ENCODE peak calls at places on chromosomes 11 and 22, in five cellular contexts. A is hypothalamus; Q is D341Med; B is activated CD4-positive, CD25-positive, alpha-beta regulatory T cell; X is sciatic nerve. C is an unnamed sample.
A peak's percentile ranks its signal among the peaks of the same experiment; 100 is the strongest.

GRCh38 chr11:103257360-103257759 is 148.1 kb downstream of the DYNC2H1 start:
- DNase-seq in A (no peak), Q (peak; percentile 54), B (no peak), X (no peak), C (no peak)

GRCh38 chr11:123305601-123306000 is 110.6 kb upstream of the CLMP start:
- DNase-seq in A (no peak), Q (no peak), B (no peak), X (no peak), C (no peak)

GRCh38 chr11:65431452-65432132 is 9.0 kb downstream of the NEAT1 start:
- DNase-seq in A (no peak), Q (no peak), B (no peak), X (no peak), C (no peak)

GRCh38 chr11:60130496-60130895 is 42.0 kb downstream of the MS4A2 start:
- DNase-seq in A (no peak), Q (peak; percentile 50), B (no peak), X (no peak), C (no peak)

GRCh38 chr11:131430466-131431176 is 60.2 kb downstream of the NTM start:
- DNase-seq in A (no peak), Q (no peak), B (no peak), X (no peak), C (no peak)

GRCh38 chr11:64120951-64121569 is 44.9 kb downstream of the MACROD1 start:
- DNase-seq in A (no peak), Q (peak; percentile 81), B (no peak), X (no peak), C (no peak)

GRCh38 chr11:808427-809286 is 1.1 kb upstream of the RPLP2 start:
- DNase-seq in A (no peak), Q (no peak), B (no peak), X (no peak), C (no peak)

GRCh38 chr11:289706-290620 is 1.0 kb downstream of the PGGHG start:
- DNase-seq in A (no peak), Q (peak; percentile 33), B (no peak), X (peak; percentile 57), C (no peak)

GRCh38 chr11:99383628-99384300 is 363.0 kb downstream of the CNTN5 start:
- DNase-seq in A (no peak), Q (peak; percentile 47), B (no peak), X (no peak), C (no peak)

GRCh38 chr22:31206896-31207687 is 5.0 kb upstream of the LIMK2 start:
- DNase-seq in A (no peak), Q (peak; percentile 51), B (no peak), X (no peak), C (no peak)

GRCh38 chr22:28345304-28345703 is 334.3 kb downstream of the TTC28 start:
- DNase-seq in A (no peak), Q (no peak), B (no peak), X (no peak), C (no peak)

GRCh38 chr11:1564535-1565172 is 7.4 kb downstream of the DUSP8 start:
- DNase-seq in A (no peak), Q (peak; percentile 94), B (no peak), X (peak; percentile 78), C (no peak)

GRCh38 chr22:32775957-32776356 is 25.5 kb upstream of the TIMP3 start:
- DNase-seq in A (no peak), Q (no peak), B (no peak), X (no peak), C (no peak)

GRCh38 chr22:42316988-42317387 is 46.5 kb upstream of the TCF20 start:
- DNase-seq in A (no peak), Q (no peak), B (no peak), X (no peak), C (no peak)

GRCh38 chr11:67633758-67634365 is 4.1 kb upstream of the NUDT8 start:
- DNase-seq in A (no peak), Q (peak; percentile 12), B (no peak), X (no peak), C (no peak)

GRCh38 chr11:34168642-34169051 is 63.2 kb downstream of the NAT10 start:
- DNase-seq in A (no peak), Q (no peak), B (no peak), X (no peak), C (no peak)

GRCh38 chr11:96049426-96049825 is 125.5 kb upstream of the MTMR2 start:
- DNase-seq in A (no peak), Q (no peak), B (no peak), X (no peak), C (no peak)

GRCh38 chr11:18011633-18012313 is 1.1 kb downstream of the SERGEF start:
- DNase-seq in A (no peak), Q (peak; percentile 44), B (no peak), X (peak; percentile 59), C (no peak)

GRCh38 chr11:116188350-116188749 is 584.4 kb downstream of the BUD13 start:
- DNase-seq in A (no peak), Q (no peak), B (no peak), X (no peak), C (no peak)

GRCh38 chr11:46367244-46367915 is 14.1 kb upstream of the MDK start:
- DNase-seq in A (peak; percentile 16), Q (peak; percentile 84), B (peak; percentile 42), X (peak; percentile 88), C (no peak)

GRCh38 chr22:30649430-30650007 is 13.9 kb downstream of the SLC35E4 start:
- DNase-seq in A (no peak), Q (no peak), B (peak; percentile 64), X (no peak), C (no peak)

C was measured in GM12864.